ENCODE peak calls at places on chromosomes 3 and 15, in six cellular contexts. One of them, this sample, is unnamed.

GRCh38 chr3:4501422-4501821 is 8.3 kb downstream of the ITPR1 start:
- DNase-seq in NCI-H1930: no peak
- DNase-seq in brain microvascular endothelial cell: no peak
- DNase-seq in RPMI8226: no peak
- DNase-seq in islet precursor cell: no peak
- DNase-seq in RKO: no peak
- DNase-seq in this sample: no peak

GRCh38 chr3:5036858-5037257 is 57.6 kb downstream of the BHLHE40 start:
- DNase-seq in NCI-H1930: no peak
- DNase-seq in brain microvascular endothelial cell: no peak
- DNase-seq in RPMI8226: no peak
- DNase-seq in islet precursor cell: no peak
- DNase-seq in RKO: no peak
- DNase-seq in this sample: no peak

GRCh38 chr15:38427380-38427779 is 26.5 kb upstream of the FAM98B start:
- DNase-seq in NCI-H1930: no peak
- DNase-seq in brain microvascular endothelial cell: no peak
- DNase-seq in RPMI8226: no peak
- DNase-seq in islet precursor cell: no peak
- DNase-seq in RKO: no peak
- DNase-seq in this sample: no peak

GRCh38 chr3:81554348-81554747 is 207.1 kb downstream of the GBE1 start:
- DNase-seq in NCI-H1930: no peak
- DNase-seq in brain microvascular endothelial cell: peak
- DNase-seq in RPMI8226: no peak
- DNase-seq in islet precursor cell: no peak
- DNase-seq in RKO: no peak
- DNase-seq in this sample: no peak

GRCh38 chr3:95172549-95172948 is 1109.7 kb downstream of the NSUN3 start:
- DNase-seq in NCI-H1930: peak
- DNase-seq in brain microvascular endothelial cell: no peak
- DNase-seq in RPMI8226: peak
- DNase-seq in islet precursor cell: no peak
- DNase-seq in RKO: no peak
- DNase-seq in this sample: no peak

GRCh38 chr3:161163297-161163696 is 57.8 kb upstream of the NMD3 start:
- DNase-seq in NCI-H1930: no peak
- DNase-seq in brain microvascular endothelial cell: peak
- DNase-seq in RPMI8226: no peak
- DNase-seq in islet precursor cell: peak
- DNase-seq in RKO: peak
- DNase-seq in this sample: no peak

GRCh38 chr3:171640520-171641412 is 169.5 kb downstream of the PLD1 start:
- DNase-seq in NCI-H1930: no peak
- DNase-seq in brain microvascular endothelial cell: peak
- DNase-seq in RPMI8226: no peak
- DNase-seq in islet precursor cell: peak
- DNase-seq in RKO: peak
- DNase-seq in this sample: no peak

GRCh38 chr15:31399544-31400171 is 73.0 kb downstream of the KLF13 start:
- DNase-seq in NCI-H1930: no peak
- DNase-seq in brain microvascular endothelial cell: peak
- DNase-seq in RPMI8226: no peak
- DNase-seq in islet precursor cell: no peak
- DNase-seq in RKO: no peak
- DNase-seq in this sample: no peak

GRCh38 chr3:43707266-43707665 is 16.5 kb downstream of the ABHD5 start:
- DNase-seq in NCI-H1930: no peak
- DNase-seq in brain microvascular endothelial cell: no peak
- DNase-seq in RPMI8226: no peak
- DNase-seq in islet precursor cell: no peak
- DNase-seq in RKO: no peak
- DNase-seq in this sample: no peak

GRCh38 chr3:27034255-27034654 is 334.9 kb downstream of the NEK10 start:
- DNase-seq in NCI-H1930: no peak
- DNase-seq in brain microvascular endothelial cell: no peak
- DNase-seq in RPMI8226: no peak
- DNase-seq in islet precursor cell: no peak
- DNase-seq in RKO: no peak
- DNase-seq in this sample: no peak

GRCh38 chr3:175001091-175001490 is 142.0 kb downstream of the NAALADL2 start:
- DNase-seq in NCI-H1930: no peak
- DNase-seq in brain microvascular endothelial cell: no peak
- DNase-seq in RPMI8226: no peak
- DNase-seq in islet precursor cell: no peak
- DNase-seq in RKO: no peak
- DNase-seq in this sample: no peak

GRCh38 chr15:58362262-58362922 is 69.4 kb upstream of the LIPC start:
- DNase-seq in NCI-H1930: no peak
- DNase-seq in brain microvascular endothelial cell: no peak
- DNase-seq in RPMI8226: no peak
- DNase-seq in islet precursor cell: no peak
- DNase-seq in RKO: no peak
- DNase-seq in this sample: no peak

GRCh38 chr15:74402337-74402839 is 31.4 kb downstream of the SEMA7A start:
- DNase-seq in NCI-H1930: no peak
- DNase-seq in brain microvascular endothelial cell: no peak
- DNase-seq in RPMI8226: no peak
- DNase-seq in islet precursor cell: no peak
- DNase-seq in RKO: no peak
- DNase-seq in this sample: no peak

GRCh38 chr15:29656636-29657475 is 165.4 kb downstream of the TJP1 start:
- DNase-seq in NCI-H1930: no peak
- DNase-seq in brain microvascular endothelial cell: no peak
- DNase-seq in RPMI8226: no peak
- DNase-seq in islet precursor cell: peak
- DNase-seq in RKO: no peak
- DNase-seq in this sample: no peak

GRCh38 chr15:41827290-41827879 is 507 bp upstream of the JMJD7 start:
- DNase-seq in NCI-H1930: no peak
- DNase-seq in brain microvascular endothelial cell: no peak
- DNase-seq in RPMI8226: no peak
- DNase-seq in islet precursor cell: no peak
- DNase-seq in RKO: no peak
- DNase-seq in this sample: no peak

GRCh38 chr3:129054605-129055104 is 5.9 kb upstream of the GP9 start:
- DNase-seq in NCI-H1930: no peak
- DNase-seq in brain microvascular endothelial cell: peak
- DNase-seq in RPMI8226: no peak
- DNase-seq in islet precursor cell: no peak
- DNase-seq in RKO: no peak
- DNase-seq in this sample: no peak

GRCh38 chr3:58429657-58430056 is 4.0 kb downstream of the PDHB start:
- DNase-seq in NCI-H1930: no peak
- DNase-seq in brain microvascular endothelial cell: no peak
- DNase-seq in RPMI8226: no peak
- DNase-seq in islet precursor cell: no peak
- DNase-seq in RKO: no peak
- DNase-seq in this sample: no peak

GRCh38 chr15:70517194-70517590 is 246.2 kb downstream of the UACA start:
- DNase-seq in NCI-H1930: no peak
- DNase-seq in brain microvascular endothelial cell: no peak
- DNase-seq in RPMI8226: no peak
- DNase-seq in islet precursor cell: no peak
- DNase-seq in RKO: no peak
- DNase-seq in this sample: no peak

GRCh38 chr3:65572175-65572777 is 466.4 kb downstream of the MAGI1 start:
- DNase-seq in NCI-H1930: no peak
- DNase-seq in brain microvascular endothelial cell: no peak
- DNase-seq in RPMI8226: no peak
- DNase-seq in islet precursor cell: no peak
- DNase-seq in RKO: no peak
- DNase-seq in this sample: no peak

GRCh38 chr3:125023833-125024560 is 31.8 kb downstream of the HEG1 start:
- DNase-seq in NCI-H1930: no peak
- DNase-seq in brain microvascular endothelial cell: no peak
- DNase-seq in RPMI8226: no peak
- DNase-seq in islet precursor cell: no peak
- DNase-seq in RKO: no peak
- DNase-seq in this sample: no peak

GRCh38 chr15:58521293-58521991 is 89.7 kb downstream of the LIPC start:
- DNase-seq in NCI-H1930: no peak
- DNase-seq in brain microvascular endothelial cell: peak
- DNase-seq in RPMI8226: peak
- DNase-seq in islet precursor cell: peak
- DNase-seq in RKO: no peak
- DNase-seq in this sample: no peak

This sample was measured in activated CD4-positive, alpha-beta memory T cell treated with anti-CD3 and anti-CD28 coated beads, Interleukin-2, amount 10 ng/mL, durations not matched to agents 7 days and 5 days.